ENCODE peak calls at places on chromosomes 7 and 10, in nine cellular contexts. U is body of pancreas; O is central memory CD4-positive, alpha-beta T cell; Q is activated naive CD8-positive, alpha-beta T cell treated with anti-CD3 and anti-CD28 coated beads, Interleukin-2, amount 50 U/mL, for 24 hours; R is adipocyte; P is C1 segment of cervical spinal cord; S is astrocyte of the spinal cord; L is cardiac muscle cell; M is DND-41. I is an unnamed sample.

GRCh38 chr7:129792721-129793120 is 160.0 kb downstream of the UBE2H start:
- DNase-seq in U (no peak), O (no peak), Q (no peak), R (no peak), P (no peak), S (no peak), L (no peak), M (no peak), I (no peak)

GRCh38 chr7:50339990-50340500 is 35.5 kb downstream of the IKZF1 start:
- DNase-seq in U (no peak), O (peak; percentile 74), Q (peak; percentile 64), R (no peak), P (no peak), S (no peak), L (no peak), M (peak; percentile 84), I (no peak)

GRCh38 chr10:23095404-23095965 is at the start of gene MSRB2:
- DNase-seq in U (peak; percentile 91), O (peak; percentile 58), Q (peak; percentile 73), R (peak; percentile 97), P (peak; percentile 85), S (peak; percentile 95), L (peak; percentile 98), M (peak; percentile 93), I (peak; percentile 95)

GRCh38 chr7:25117226-25118047 is 7.6 kb downstream of the CYCS start:
- DNase-seq in U (no peak), O (no peak), Q (no peak), R (no peak), P (no peak), S (no peak), L (no peak), M (no peak), I (no peak)

GRCh38 chr10:75466886-75467285 is 35.5 kb downstream of the LRMDA start:
- DNase-seq in U (no peak), O (no peak), Q (no peak), R (no peak), P (no peak), S (no peak), L (no peak), M (no peak), I (peak; percentile 52)

GRCh38 chr7:601573-602340 is 82.1 kb upstream of the PDGFA start:
- DNase-seq in U (peak; percentile 29), O (peak; percentile 78), Q (peak; percentile 93), R (peak; percentile 14), P (peak; percentile 26), S (peak; percentile 25), L (peak; percentile 45), M (no peak), I (no peak)

GRCh38 chr10:45183174-45183573 is 132.2 kb downstream of the OR13A1 start:
- DNase-seq in U (no peak), O (no peak), Q (no peak), R (no peak), P (no peak), S (no peak), L (no peak), M (no peak), I (no peak)

GRCh38 chr7:97218767-97219166 is 101.3 kb downstream of the SDHAF3 start:
- DNase-seq in U (no peak), O (no peak), Q (no peak), R (peak; percentile 19), P (no peak), S (no peak), L (no peak), M (no peak), I (no peak)

GRCh38 chr10:14698487-14699170 is 76.1 kb downstream of the FAM107B start:
- DNase-seq in U (peak; percentile 7), O (no peak), Q (no peak), R (peak; percentile 92), P (no peak), S (peak; percentile 16), L (peak; percentile 68), M (no peak), I (peak; percentile 89)

GRCh38 chr10:17652585-17652984 is 8.6 kb downstream of the STAM start:
- DNase-seq in U (no peak), O (no peak), Q (no peak), R (peak; percentile 25), P (no peak), S (no peak), L (no peak), M (no peak), I (no peak)

GRCh38 chr7:55476071-55476803 is 96.1 kb downstream of the VOPP1 start:
- DNase-seq in U (no peak), O (no peak), Q (no peak), R (peak; percentile 41), P (peak; percentile 47), S (peak; percentile 95), L (peak; percentile 30), M (no peak), I (peak; percentile 69)

GRCh38 chr10:7264313-7264741 is 146.5 kb downstream of the SFMBT2 start:
- DNase-seq in U (no peak), O (no peak), Q (no peak), R (no peak), P (no peak), S (peak; percentile 54), L (peak; percentile 28), M (no peak), I (no peak)

GRCh38 chr10:71462642-71462935 is 65.9 kb downstream of the CDH23 start:
- DNase-seq in U (no peak), O (no peak), Q (no peak), R (no peak), P (no peak), S (no peak), L (no peak), M (no peak), I (no peak)

GRCh38 chr10:66819691-66820090 is 106.1 kb upstream of the LRRTM3 start:
- DNase-seq in U (no peak), O (no peak), Q (no peak), R (no peak), P (no peak), S (no peak), L (no peak), M (no peak), I (peak; percentile 5)

GRCh38 chr7:82044497-82045080 is 274.7 kb upstream of the HGF start:
- DNase-seq in U (peak; percentile 49), O (no peak), Q (peak; percentile 6), R (peak; percentile 87), P (peak; percentile 5), S (peak; percentile 64), L (peak; percentile 77), M (peak; percentile 20), I (peak; percentile 59)

GRCh38 chr7:144606231-144606630 is 202.7 kb upstream of the NOBOX start:
- DNase-seq in U (no peak), O (no peak), Q (no peak), R (no peak), P (no peak), S (no peak), L (peak; percentile 11), M (no peak), I (no peak)

GRCh38 chr7:117308891-117309290 is 14.0 kb downstream of the WNT2 start:
- DNase-seq in U (no peak), O (no peak), Q (no peak), R (no peak), P (no peak), S (no peak), L (no peak), M (no peak), I (no peak)

GRCh38 chr7:115662120-115662519 is 368.4 kb downstream of the TFEC start:
- DNase-seq in U (no peak), O (no peak), Q (no peak), R (no peak), P (no peak), S (no peak), L (no peak), M (no peak), I (peak; percentile 17)

GRCh38 chr7:2864999-2865670 is 21.0 kb upstream of the GNA12 start:
- DNase-seq in U (peak; percentile 82), O (peak; percentile 60), Q (peak; percentile 77), R (peak; percentile 83), P (peak; percentile 44), S (peak; percentile 65), L (peak; percentile 75), M (peak; percentile 68), I (peak; percentile 63)

GRCh38 chr10:42691361-42692120 is 53.2 kb upstream of the ZNF33B start:
- DNase-seq in U (no peak), O (no peak), Q (no peak), R (no peak), P (no peak), S (no peak), L (no peak), M (no peak), I (no peak)

GRCh38 chr7:133984023-133984422 is 143.1 kb upstream of the LRGUK start:
- DNase-seq in U (no peak), O (no peak), Q (no peak), R (peak; percentile 20), P (no peak), S (no peak), L (peak; percentile 28), M (no peak), I (no peak)

GRCh38 chr7:108120196-108120595 is 10.0 kb downstream of the LAMB4 start:
- DNase-seq in U (no peak), O (no peak), Q (no peak), R (no peak), P (no peak), S (no peak), L (no peak), M (no peak), I (no peak)

GRCh38 chr10:49139000-49139865 is 5.4 kb upstream of the FAM170B start:
- DNase-seq in U (no peak), O (no peak), Q (no peak), R (peak; percentile 43), P (no peak), S (peak; percentile 85), L (peak; percentile 32), M (no peak), I (peak; percentile 92)

GRCh38 chr10:3806603-3807002 is 21.6 kb upstream of the KLF6 start:
- DNase-seq in U (peak; percentile 52), O (no peak), Q (no peak), R (peak; percentile 76), P (no peak), S (peak; percentile 77), L (peak; percentile 67), M (no peak), I (peak; percentile 79)

GRCh38 chr10:130749911-130750310 is 561.6 kb downstream of the TCERG1L start:
- DNase-seq in U (no peak), O (no peak), Q (no peak), R (no peak), P (no peak), S (no peak), L (no peak), M (no peak), I (no peak)

GRCh38 chr10:89659185-89660131 is 14.4 kb upstream of the PANK1 start:
- DNase-seq in U (no peak), O (no peak), Q (no peak), R (peak; percentile 77), P (no peak), S (peak; percentile 86), L (peak; percentile 54), M (no peak), I (peak; percentile 84)

GRCh38 chr10:48279081-48279751 is 4.7 kb upstream of the FRMPD2 start:
- DNase-seq in U (no peak), O (no peak), Q (no peak), R (no peak), P (no peak), S (no peak), L (no peak), M (no peak), I (no peak)

GRCh38 chr7:140402178-140402835 is 1.6 kb upstream of the RAB19 start:
- DNase-seq in U (no peak), O (no peak), Q (no peak), R (peak; percentile 76), P (no peak), S (peak; percentile 72), L (peak; percentile 73), M (no peak), I (peak; percentile 76)

GRCh38 chr10:86653379-86653778 is 968 bp upstream of the OPN4 start:
- DNase-seq in U (no peak), O (no peak), Q (no peak), R (no peak), P (no peak), S (no peak), L (no peak), M (no peak), I (no peak)

I was measured in AG10803.